ENCODE peak calls at places on chromosomes 4 and X, in seven cellular contexts. L is tibial artery, I is Peyer's patch, V is WERI-Rb-1, Q is BJ, K is fibroblast of lung, R is dorsolateral prefrontal cortex. T is an unnamed sample.

GRCh38 chrX:39214380-39215126 is 413.3 kb downstream of the MID1IP1 start:
- DNase-seq in L (no peak), I (no peak), V (no peak), Q (no peak), K (no peak), R (no peak), T (no peak)

GRCh38 chr4:41750158-41750623 is 1.7 kb upstream of the PHOX2B start:
- DNase-seq in L (no peak), I (no peak), V (no peak), Q (no peak), K (no peak), R (no peak), T (no peak)

GRCh38 chr4:175530655-175531054 is 281.4 kb downstream of the GPM6A start:
- DNase-seq in L (no peak), I (no peak), V (no peak), Q (no peak), K (no peak), R (no peak), T (peak)

GRCh38 chr4:59655996-59656395 is 1544.1 kb upstream of the ADGRL3 start:
- DNase-seq in L (no peak), I (no peak), V (peak), Q (no peak), K (no peak), R (no peak), T (no peak)

GRCh38 chr4:67750691-67751090 is 3.5 kb downstream of the GNRHR start:
- DNase-seq in L (no peak), I (no peak), V (no peak), Q (no peak), K (no peak), R (no peak), T (no peak)

GRCh38 chr4:142581891-142582290 is 264.2 kb downstream of the INPP4B start:
- DNase-seq in L (no peak), I (no peak), V (no peak), Q (no peak), K (no peak), R (no peak), T (no peak)

GRCh38 chr4:163610642-163611041 is 116.2 kb downstream of the TMA16 start:
- DNase-seq in L (no peak), I (no peak), V (no peak), Q (no peak), K (no peak), R (no peak), T (no peak)

GRCh38 chrX:39063037-39063436 is 261.8 kb downstream of the MID1IP1 start:
- DNase-seq in L (peak), I (no peak), V (no peak), Q (no peak), K (peak), R (no peak), T (no peak)

GRCh38 chr4:153013202-153013988 is 77.3 kb downstream of the FHDC1 start:
- DNase-seq in L (no peak), I (no peak), V (no peak), Q (no peak), K (peak), R (no peak), T (no peak)

GRCh38 chr4:55879224-55879623 is 25.8 kb downstream of the EXOC1 start:
- DNase-seq in L (no peak), I (no peak), V (no peak), Q (no peak), K (no peak), R (no peak), T (no peak)

GRCh38 chrX:50081282-50081955 is 119.4 kb downstream of the AKAP4 start:
- DNase-seq in L (peak), I (peak), V (peak), Q (no peak), K (peak), R (no peak), T (peak)

GRCh38 chr4:113069212-113069892 is 19.9 kb downstream of the ANK2 start:
- DNase-seq in L (no peak), I (no peak), V (no peak), Q (no peak), K (peak), R (no peak), T (no peak)

GRCh38 chr4:76614589-76614988 is 179.6 kb downstream of the SHROOM3 start:
- DNase-seq in L (no peak), I (no peak), V (no peak), Q (peak), K (peak), R (no peak), T (peak)

GRCh38 chr4:93080316-93080715 is 748.2 kb upstream of the ATOH1 start:
- DNase-seq in L (no peak), I (no peak), V (no peak), Q (no peak), K (no peak), R (no peak), T (no peak)

GRCh38 chrX:22247169-22247568 is 25.5 kb upstream of the CBLL2 start:
- DNase-seq in L (no peak), I (no peak), V (no peak), Q (no peak), K (peak), R (no peak), T (peak)

GRCh38 chrX:2897311-2897689 is 31.8 kb downstream of the ARSD start:
- DNase-seq in L (no peak), I (no peak), V (no peak), Q (no peak), K (no peak), R (no peak), T (no peak)

GRCh38 chr4:143186202-143186601 is 1.5 kb downstream of the USP38 start:
- DNase-seq in L (no peak), I (no peak), V (no peak), Q (no peak), K (peak), R (no peak), T (peak)

GRCh38 chrX:137569470-137569891 is 3.6 kb downstream of the ZIC3 start:
- DNase-seq in L (no peak), I (no peak), V (no peak), Q (no peak), K (no peak), R (no peak), T (no peak)
- H3K4me3 ChIP-seq in L (no peak), I (no peak), V (no peak), Q (no peak), K (no peak), R (peak), T (no peak)

GRCh38 chr4:185638093-185638492 is 102.8 kb upstream of the PDLIM3 start:
- DNase-seq in L (no peak), I (no peak), V (no peak), Q (no peak), K (no peak), R (no peak), T (no peak)

GRCh38 chr4:185637162-185637875 is 102.0 kb upstream of the PDLIM3 start:
- DNase-seq in L (no peak), I (no peak), V (no peak), Q (no peak), K (no peak), R (no peak), T (no peak)

GRCh38 chr4:185638548-185639301 is 103.4 kb upstream of the PDLIM3 start:
- DNase-seq in L (no peak), I (no peak), V (no peak), Q (no peak), K (no peak), R (no peak), T (peak)

GRCh38 chr4:185634066-185634652 is 98.9 kb upstream of the PDLIM3 start:
- DNase-seq in L (no peak), I (no peak), V (no peak), Q (no peak), K (peak), R (no peak), T (no peak)
- TF ChIP-seq CTCF in L (peak), I (peak), V (peak), Q (peak), K (peak), R (no peak), T (peak)

GRCh38 chrX:13081385-13082285 is 37.2 kb upstream of the FAM9C start:
- DNase-seq in L (no peak), I (no peak), V (no peak), Q (no peak), K (peak), R (no peak), T (peak)
- H3K4me3 ChIP-seq in L (no peak), I (no peak), V (no peak), Q (no peak), K (no peak), R (no peak), T (no peak)

GRCh38 chr4:106268731-106269272 is 47.2 kb downstream of the TBCK start:
- DNase-seq in L (no peak), I (no peak), V (no peak), Q (peak), K (no peak), R (no peak), T (peak)

GRCh38 chr4:106264331-106264728 is 51.7 kb downstream of the TBCK start:
- DNase-seq in L (no peak), I (no peak), V (no peak), Q (no peak), K (no peak), R (no peak), T (no peak)

GRCh38 chr4:106261980-106262379 is 54.0 kb downstream of the TBCK start:
- DNase-seq in L (no peak), I (no peak), V (no peak), Q (no peak), K (no peak), R (no peak), T (no peak)

GRCh38 chr4:106263594-106264330 is 52.2 kb downstream of the TBCK start:
- DNase-seq in L (no peak), I (no peak), V (no peak), Q (no peak), K (no peak), R (no peak), T (no peak)

GRCh38 chr4:106266201-106266600 is 49.8 kb downstream of the TBCK start:
- DNase-seq in L (no peak), I (no peak), V (no peak), Q (peak), K (peak), R (no peak), T (peak)
- TF ChIP-seq CTCF in L (peak), I (peak), V (peak), Q (peak), K (peak), R (peak), T (peak)

DNA sequence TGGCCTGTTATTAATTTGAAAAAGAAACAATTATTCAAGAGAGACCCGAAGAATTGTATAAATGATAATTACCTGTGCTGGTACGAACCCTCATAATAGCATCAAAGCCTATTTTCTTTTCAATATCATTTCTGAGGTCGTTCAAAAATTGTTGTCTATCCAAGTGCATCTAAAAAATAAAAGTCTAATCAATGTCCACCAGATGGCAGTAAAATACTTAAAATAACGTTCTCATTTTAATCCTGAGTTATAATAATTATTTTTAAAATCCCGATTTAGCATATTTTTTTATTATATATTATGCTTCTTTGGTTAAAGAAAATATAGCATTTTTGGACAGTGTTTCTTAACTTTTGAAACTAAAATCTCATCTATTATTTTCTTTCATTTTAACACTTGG is 55.7 kb downstream of the METTL14 start:
- DNase-seq in L (no peak), I (no peak), V (no peak), Q (no peak), K (peak), R (no peak), T (peak)
- H3K4me3 ChIP-seq in L (peak), I (no peak), V (no peak), Q (no peak), K (no peak), R (peak), T (no peak)

DNA sequence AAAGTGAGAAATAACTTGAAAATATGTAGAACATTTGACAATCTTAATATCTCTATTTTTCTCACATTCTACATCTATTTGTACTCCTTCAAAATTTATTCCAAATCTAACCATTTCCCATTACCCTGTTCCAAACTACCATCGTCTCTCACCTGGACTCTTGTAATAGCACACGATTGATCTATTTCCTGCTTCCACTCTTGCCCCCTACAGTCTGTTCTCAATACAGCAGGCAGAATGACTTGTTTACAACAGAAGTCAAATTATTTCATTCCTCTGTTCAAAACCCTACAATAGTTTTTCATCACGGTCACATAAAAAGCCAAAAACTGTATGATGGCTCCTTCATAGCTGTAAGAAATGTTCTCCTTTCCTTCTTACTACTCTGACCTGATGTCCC is 21.1 kb upstream of the LUZP4 start:
- DNase-seq in L (no peak), I (no peak), V (peak), Q (no peak), K (peak), R (no peak), T (no peak)
- TF ChIP-seq CTCF in L (no peak), I (no peak), V (peak), Q (peak), K (peak), R (peak), T (peak)

DNA sequence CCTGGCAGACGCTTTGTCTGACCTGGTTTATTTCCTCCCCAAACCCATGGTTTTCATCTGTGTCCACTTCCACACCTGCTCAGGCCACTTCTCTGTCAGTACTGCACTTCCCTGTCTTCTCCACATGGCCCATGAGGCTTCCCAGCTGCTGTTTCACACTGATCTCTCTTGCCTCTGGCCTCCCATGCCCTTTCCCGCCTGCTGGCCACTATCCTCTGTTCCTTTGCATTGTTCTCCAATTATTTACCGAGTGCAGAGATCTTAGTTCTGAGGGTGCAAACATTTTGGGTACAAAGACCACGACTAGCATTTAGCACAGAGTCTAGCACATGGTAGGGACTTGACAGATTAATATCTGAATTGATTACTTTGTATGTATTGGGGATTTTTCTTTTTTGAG is 174.8 kb upstream of the NPY2R start:
- DNase-seq in L (no peak), I (no peak), V (peak), Q (no peak), K (no peak), R (no peak), T (no peak)
- H3K4me3 ChIP-seq in L (no peak), I (no peak), V (no peak), Q (no peak), K (no peak), R (no peak), T (no peak)

GRCh38 chr4:169271692-169272007 is 894 bp upstream of the SH3RF1 start:
- DNase-seq in L (no peak), I (no peak), V (no peak), Q (no peak), K (no peak), R (no peak), T (no peak)

GRCh38 chr4:169268951-169269781 is 1.6 kb downstream of the SH3RF1 start:
- DNase-seq in L (no peak), I (peak), V (no peak), Q (peak), K (peak), R (no peak), T (peak)

GRCh38 chr4:169270810-169271691 is at the start of gene SH3RF1:
- DNase-seq in L (peak), I (peak), V (peak), Q (no peak), K (peak), R (peak), T (peak)

GRCh38 chr4:169272265-169272886 is 1.6 kb upstream of the SH3RF1 start:
- DNase-seq in L (no peak), I (no peak), V (no peak), Q (peak), K (peak), R (no peak), T (peak)

DNA sequence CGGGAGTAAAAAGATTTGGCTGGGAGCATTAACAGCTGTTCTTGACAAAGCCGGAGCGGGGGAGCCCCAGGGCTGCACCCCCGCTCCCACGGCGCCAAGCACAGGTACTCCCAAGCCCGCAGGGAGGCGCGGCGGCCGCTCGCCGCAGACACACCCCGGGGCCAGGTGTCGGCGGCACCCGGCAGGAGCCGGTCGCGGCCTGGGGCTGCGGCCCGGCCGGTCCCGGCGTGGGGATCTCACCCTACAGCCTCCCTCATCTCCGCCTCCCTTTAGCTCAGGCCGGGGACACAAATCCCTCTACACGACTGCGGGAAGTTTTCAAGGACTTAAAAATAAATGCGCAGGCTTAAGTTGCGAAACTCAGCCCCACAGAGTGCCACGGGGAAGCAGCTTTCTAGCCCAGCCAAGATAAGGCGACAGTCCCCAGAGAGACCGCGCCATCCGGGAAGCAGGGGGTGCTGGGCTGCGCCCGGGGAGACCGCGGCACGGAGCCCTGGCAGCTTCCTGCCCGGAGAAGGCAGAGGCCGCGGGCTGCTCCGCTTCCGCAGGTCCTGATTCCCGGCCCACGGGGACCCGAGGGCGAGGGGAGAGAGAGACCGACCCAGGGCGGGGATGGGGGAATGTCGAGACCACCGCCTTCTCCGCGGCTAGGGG is 473 bp downstream of the SH3RF1 start:
- DNase-seq in L (peak), I (peak), V (peak), Q (no peak), K (peak), R (peak), T (peak)
- TF ChIP-seq CTCF in L (no peak), I (peak), V (peak), Q (no peak), K (no peak), R (no peak), T (no peak)